ENCODE peak calls at places on chromosomes 5 and 9, in four cellular contexts. T is ELF-1, A is pons, G is HEK293T. I is an unnamed sample.

GRCh38 chr9:17528859-17529258 is 50.0 kb upstream of the SH3GL2 start:
- DNase-seq in T (no peak), A (peak; percentile 47), G (no peak), I (peak; percentile 11)

GRCh38 chr5:128300181-128300580 is 216.6 kb downstream of the SLC12A2 start:
- DNase-seq in T (no peak), A (no peak), G (no peak), I (no peak)

GRCh38 chr5:139747583-139748504 is 47.8 kb upstream of the PSD2 start:
- DNase-seq in T (peak; percentile 51), A (peak; percentile 46), G (no peak), I (no peak)

GRCh38 chr5:173940269-173940668 is 48.7 kb upstream of the C5orf47 start:
- DNase-seq in T (no peak), A (no peak), G (no peak), I (no peak)

GRCh38 chr5:58499951-58500350 is 8.7 kb downstream of the GAPT start:
- DNase-seq in T (no peak), A (no peak), G (no peak), I (no peak)

GRCh38 chr5:179974946-179975712 is 67.4 kb upstream of the TBC1D9B start:
- DNase-seq in T (peak; percentile 80), A (peak; percentile 50), G (peak; percentile 56), I (peak; percentile 19)

GRCh38 chr5:145887217-145887616 is 14.4 kb upstream of the GRXCR2 start:
- DNase-seq in T (no peak), A (no peak), G (no peak), I (peak; percentile 11)

GRCh38 chr9:125370786-125371185 is 109.2 kb downstream of the GAPVD1 start:
- DNase-seq in T (peak; percentile 43), A (no peak), G (no peak), I (no peak)

GRCh38 chr9:107158321-107158720 is 124.8 kb upstream of the RAD23B start:
- DNase-seq in T (peak; percentile 74), A (peak; percentile 70), G (peak; percentile 52), I (peak; percentile 13)

GRCh38 chr5:180345186-180345585 is 8.0 kb downstream of the GFPT2 start:
- DNase-seq in T (no peak), A (no peak), G (no peak), I (no peak)

GRCh38 chr5:96963267-96963666 is 27.4 kb downstream of the LNPEP start:
- DNase-seq in T (peak; percentile 10), A (peak; percentile 58), G (peak; percentile 43), I (no peak)

GRCh38 chr9:134136117-134136996 is 475 bp downstream of the WDR5 start:
- DNase-seq in T (peak; percentile 41), A (no peak), G (peak; percentile 46), I (no peak)

GRCh38 chr9:36486933-36487481 is 85.7 kb upstream of the MELK start:
- DNase-seq in T (no peak), A (no peak), G (peak; percentile 30), I (no peak)